ENCODE peak calls at places on chromosomes 12 and 14, in six cellular contexts. One of them, this sample, is unnamed.

GRCh38 chr12:51028811-51029146 is 2.6 kb upstream of the SLC11A2 start:
- DNase-seq in IMR-90: no peak
- DNase-seq in suprapubic skin: no peak
- DNase-seq in lung: no peak
- DNase-seq in pancreas: no peak
- DNase-seq in astrocyte of the spinal cord: no peak
- DNase-seq in this sample: peak; percentile 39

GRCh38 chr12:113071427-113072112 is 15.0 kb downstream of the DTX1 start:
- DNase-seq in suprapubic skin: no peak
- DNase-seq in IMR-90: no peak
- DNase-seq in astrocyte of the spinal cord: no peak
- DNase-seq in pancreas: peak; percentile 52
- DNase-seq in lung: no peak
- DNase-seq in this sample: no peak

GRCh38 chr12:132061641-132062430 is 82.3 kb downstream of the DDX51 start:
- DNase-seq in lung: no peak
- DNase-seq in IMR-90: no peak
- DNase-seq in suprapubic skin: no peak
- DNase-seq in pancreas: no peak
- DNase-seq in astrocyte of the spinal cord: no peak
- DNase-seq in this sample: no peak

GRCh38 chr14:34804933-34805332 is 70.2 kb downstream of the BAZ1A start:
- DNase-seq in pancreas: no peak
- DNase-seq in IMR-90: no peak
- DNase-seq in astrocyte of the spinal cord: no peak
- DNase-seq in suprapubic skin: no peak
- DNase-seq in lung: no peak
- DNase-seq in this sample: peak; percentile 30

GRCh38 chr14:93115920-93116675 is at the start of gene ITPK1:
- DNase-seq in lung: peak; percentile 34
- DNase-seq in pancreas: peak; percentile 67
- DNase-seq in suprapubic skin: peak; percentile 73
- DNase-seq in astrocyte of the spinal cord: peak; percentile 46
- DNase-seq in IMR-90: peak; percentile 41
- DNase-seq in this sample: peak; percentile 65

GRCh38 chr14:103696027-103696402 is 19.2 kb downstream of the XRCC3 start:
- DNase-seq in astrocyte of the spinal cord: no peak
- DNase-seq in lung: no peak
- DNase-seq in suprapubic skin: peak; percentile 60
- DNase-seq in IMR-90: no peak
- DNase-seq in pancreas: no peak
- DNase-seq in this sample: no peak

GRCh38 chr12:49810159-49810459 is 18.1 kb downstream of the NCKAP5L start:
- DNase-seq in IMR-90: no peak
- DNase-seq in lung: no peak
- DNase-seq in astrocyte of the spinal cord: no peak
- DNase-seq in pancreas: no peak
- DNase-seq in suprapubic skin: no peak
- DNase-seq in this sample: no peak

GRCh38 chr12:3061129-3061857 is 15.9 kb upstream of the TSPAN9 start:
- DNase-seq in suprapubic skin: no peak
- DNase-seq in lung: no peak
- DNase-seq in IMR-90: peak; percentile 48
- DNase-seq in astrocyte of the spinal cord: peak; percentile 55
- DNase-seq in pancreas: no peak
- DNase-seq in this sample: no peak

GRCh38 chr14:54478621-54479215 is 10.1 kb downstream of the GMFB start:
- DNase-seq in pancreas: no peak
- DNase-seq in astrocyte of the spinal cord: no peak
- DNase-seq in suprapubic skin: no peak
- DNase-seq in lung: no peak
- DNase-seq in IMR-90: no peak
- DNase-seq in this sample: peak; percentile 50

GRCh38 chr12:50517456-50518048 is 12.8 kb downstream of the DIP2B start:
- DNase-seq in pancreas: no peak
- DNase-seq in lung: no peak
- DNase-seq in IMR-90: peak; percentile 84
- DNase-seq in suprapubic skin: no peak
- DNase-seq in astrocyte of the spinal cord: peak; percentile 54
- DNase-seq in this sample: no peak

GRCh38 chr14:104870368-104871144 is 5.5 kb downstream of the CEP170B start:
- DNase-seq in lung: no peak
- DNase-seq in pancreas: peak; percentile 63
- DNase-seq in astrocyte of the spinal cord: no peak
- DNase-seq in suprapubic skin: peak; percentile 64
- DNase-seq in IMR-90: no peak
- DNase-seq in this sample: peak; percentile 27

GRCh38 chr12:66066071-66066928 is 64.2 kb downstream of the LLPH start:
- DNase-seq in lung: no peak
- DNase-seq in IMR-90: peak; percentile 76
- DNase-seq in suprapubic skin: no peak
- DNase-seq in pancreas: no peak
- DNase-seq in astrocyte of the spinal cord: peak; percentile 87
- DNase-seq in this sample: peak; percentile 18

GRCh38 chr14:29390046-29390841 is 537.4 kb downstream of the PRKD1 start:
- DNase-seq in lung: no peak
- DNase-seq in pancreas: no peak
- DNase-seq in suprapubic skin: no peak
- DNase-seq in astrocyte of the spinal cord: no peak
- DNase-seq in IMR-90: no peak
- DNase-seq in this sample: peak; percentile 33

GRCh38 chr14:95394981-95395737 is 75.5 kb upstream of the CLMN start:
- DNase-seq in IMR-90: no peak
- DNase-seq in suprapubic skin: no peak
- DNase-seq in lung: no peak
- DNase-seq in pancreas: no peak
- DNase-seq in astrocyte of the spinal cord: no peak
- DNase-seq in this sample: no peak

GRCh38 chr14:50447491-50447890 is 50.8 kb upstream of the CDKL1 start:
- DNase-seq in pancreas: no peak
- DNase-seq in lung: no peak
- DNase-seq in IMR-90: peak; percentile 21
- DNase-seq in astrocyte of the spinal cord: no peak
- DNase-seq in suprapubic skin: no peak
- DNase-seq in this sample: no peak

GRCh38 chr14:96105921-96106441 is 66.8 kb downstream of the C14orf132 start:
- DNase-seq in lung: peak; percentile 59
- DNase-seq in suprapubic skin: peak; percentile 90
- DNase-seq in IMR-90: no peak
- DNase-seq in pancreas: peak; percentile 42
- DNase-seq in astrocyte of the spinal cord: no peak
- DNase-seq in this sample: no peak

GRCh38 chr14:89178802-89179201 is 238.2 kb downstream of the FOXN3 start:
- DNase-seq in suprapubic skin: no peak
- DNase-seq in IMR-90: peak; percentile 68
- DNase-seq in pancreas: no peak
- DNase-seq in lung: no peak
- DNase-seq in astrocyte of the spinal cord: peak; percentile 42
- DNase-seq in this sample: no peak

GRCh38 chr14:100375963-100376735 is 53.0 kb downstream of the SLC25A47 start:
- DNase-seq in lung: peak; percentile 92
- DNase-seq in IMR-90: peak; percentile 95
- DNase-seq in pancreas: peak; percentile 96
- DNase-seq in suprapubic skin: peak; percentile 95
- DNase-seq in astrocyte of the spinal cord: peak; percentile 97
- DNase-seq in this sample: peak; percentile 98

GRCh38 chr12:15276088-15276698 is 46.1 kb upstream of the PTPRO start:
- DNase-seq in pancreas: no peak
- DNase-seq in astrocyte of the spinal cord: peak; percentile 45
- DNase-seq in suprapubic skin: no peak
- DNase-seq in lung: no peak
- DNase-seq in IMR-90: peak; percentile 29
- DNase-seq in this sample: peak; percentile 57

GRCh38 chr12:15273896-15274295 is 48.4 kb upstream of the PTPRO start:
- DNase-seq in pancreas: no peak
- DNase-seq in suprapubic skin: no peak
- DNase-seq in lung: no peak
- DNase-seq in astrocyte of the spinal cord: no peak
- DNase-seq in IMR-90: no peak
- DNase-seq in this sample: no peak

GRCh38 chr12:15278816-15279658 is 43.3 kb upstream of the PTPRO start:
- DNase-seq in astrocyte of the spinal cord: peak; percentile 55
- DNase-seq in pancreas: peak; percentile 68
- DNase-seq in lung: peak; percentile 85
- DNase-seq in suprapubic skin: peak; percentile 75
- DNase-seq in IMR-90: peak; percentile 3
- DNase-seq in this sample: no peak

GRCh38 chr12:15268927-15269552 is 47.8 kb upstream of the RERG start:
- DNase-seq in pancreas: peak; percentile 17
- DNase-seq in suprapubic skin: no peak
- DNase-seq in lung: no peak
- DNase-seq in IMR-90: peak; percentile 58
- DNase-seq in astrocyte of the spinal cord: peak; percentile 70
- DNase-seq in this sample: peak; percentile 79

GRCh38 chr12:15274561-15274967 is 47.7 kb upstream of the PTPRO start:
- DNase-seq in astrocyte of the spinal cord: peak; percentile 12
- DNase-seq in pancreas: no peak
- DNase-seq in lung: peak; percentile 40
- DNase-seq in IMR-90: no peak
- DNase-seq in suprapubic skin: no peak
- DNase-seq in this sample: no peak
- H3K4me3 ChIP-seq in astrocyte of the spinal cord: no peak overlapping the region
- H3K4me3 ChIP-seq in pancreas: no peak overlapping the region
- H3K4me3 ChIP-seq in lung: no peak overlapping the region
- H3K4me3 ChIP-seq in IMR-90: no peak overlapping the region
- H3K4me3 ChIP-seq in suprapubic skin: no peak overlapping the region
- H3K4me3 ChIP-seq in this sample: no peak overlapping the region

DNA sequence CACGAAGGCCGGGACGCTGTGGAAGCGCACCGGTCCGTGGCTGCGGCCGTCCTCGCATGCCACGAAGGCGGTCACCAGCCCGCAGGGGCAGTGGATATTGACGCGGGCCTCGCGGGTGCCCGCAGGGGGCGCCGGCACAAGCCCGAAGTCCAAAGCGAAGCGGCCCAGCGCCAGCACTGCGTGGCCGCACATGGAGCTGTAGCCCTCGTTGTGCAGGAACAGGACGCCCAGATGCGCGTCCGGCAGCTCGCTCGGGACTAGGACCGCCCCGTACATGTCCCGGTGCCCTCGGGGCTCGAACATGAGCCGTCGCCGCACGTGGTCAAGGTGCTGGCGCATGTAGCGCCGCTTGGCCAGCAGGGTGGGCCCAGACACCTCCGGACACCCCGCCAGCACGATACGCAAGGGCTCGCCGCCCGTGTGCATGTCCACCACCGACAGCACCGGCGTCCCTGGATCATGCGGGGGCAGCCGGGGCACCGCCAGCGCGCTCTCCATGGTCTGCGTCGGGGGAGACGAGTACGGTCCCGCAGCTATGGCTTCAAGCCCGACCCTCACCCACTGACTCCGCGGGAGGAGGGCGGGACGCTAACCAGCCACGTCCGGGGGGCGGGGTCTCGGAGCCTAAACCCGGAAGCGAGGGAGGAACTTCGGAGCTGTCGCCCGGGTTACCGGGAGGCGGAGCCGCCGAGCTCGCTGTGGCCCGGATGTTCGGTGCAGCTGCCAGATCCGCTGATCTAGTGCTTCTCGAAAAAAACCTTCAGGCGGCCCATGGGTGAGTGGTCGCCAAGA is at the start of the genes JKAMP and L3HYPDH:
- DNase-seq in astrocyte of the spinal cord: peak; percentile 97
- DNase-seq in pancreas: peak; percentile 98
- DNase-seq in suprapubic skin: peak; percentile 98
- DNase-seq in IMR-90: peak; percentile 94
- DNase-seq in lung: peak; percentile 98
- DNase-seq in this sample: peak; percentile 98
- H3K4me3 ChIP-seq in astrocyte of the spinal cord: peak within 1 kb of the TSS; percentile 88
- H3K4me3 ChIP-seq in pancreas: peak within 1 kb of the TSS; percentile 84
- H3K4me3 ChIP-seq in suprapubic skin: peak within 1 kb of the TSS; percentile 85
- H3K4me3 ChIP-seq in IMR-90: peak within 1 kb of the TSS; percentile 94
- H3K4me3 ChIP-seq in lung: peak within 1 kb of the TSS; percentile 93
- H3K4me3 ChIP-seq in this sample: peak within 1 kb of the TSS; percentile 98

DNA sequence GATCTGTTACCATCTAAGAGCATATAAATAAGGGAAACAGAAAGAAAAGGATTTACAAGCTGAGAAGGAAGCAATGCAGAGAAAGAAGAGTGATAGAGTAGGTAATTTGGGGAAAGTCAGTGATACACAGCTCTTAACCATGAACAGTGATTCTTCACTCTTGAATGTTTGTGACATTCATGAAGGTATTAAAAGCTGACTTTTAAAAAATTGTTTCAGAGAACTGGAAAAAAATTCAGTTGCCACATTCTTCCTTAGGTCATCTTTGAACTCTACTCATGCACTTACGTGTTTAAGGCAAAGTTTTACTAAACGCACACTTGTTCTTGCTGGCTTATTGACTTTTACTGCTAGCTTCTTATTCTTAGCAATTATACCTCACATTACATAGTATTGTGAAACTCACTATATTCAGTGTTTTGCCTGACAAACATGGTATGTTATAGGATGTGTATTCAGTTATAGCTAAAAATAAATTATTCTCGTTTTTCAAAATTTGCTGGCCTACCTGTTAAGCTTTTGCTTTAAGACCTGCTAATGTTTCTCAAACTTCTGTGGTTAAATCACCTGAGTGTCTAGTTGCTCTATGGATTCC is 10.9 kb downstream of the HIF1A start:
- DNase-seq in pancreas: no peak
- DNase-seq in astrocyte of the spinal cord: peak; percentile 24
- DNase-seq in suprapubic skin: no peak
- DNase-seq in lung: no peak
- DNase-seq in IMR-90: no peak
- DNase-seq in this sample: no peak
- H3K4me3 ChIP-seq in pancreas: no peak overlapping the region
- H3K4me3 ChIP-seq in astrocyte of the spinal cord: no peak overlapping the region
- H3K4me3 ChIP-seq in suprapubic skin: no peak overlapping the region
- H3K4me3 ChIP-seq in lung: no peak overlapping the region
- H3K4me3 ChIP-seq in IMR-90: no peak overlapping the region
- H3K4me3 ChIP-seq in this sample: no peak overlapping the region

GRCh38 chr12:121295123-121295745 is 1.3 kb downstream of the CAMKK2 start:
- DNase-seq in astrocyte of the spinal cord: no peak
- DNase-seq in IMR-90: no peak
- DNase-seq in suprapubic skin: no peak
- DNase-seq in pancreas: no peak
- DNase-seq in lung: no peak
- DNase-seq in this sample: peak; percentile 70
- H3K4me3 ChIP-seq in astrocyte of the spinal cord: peak overlapping the region; percentile 79
- H3K4me3 ChIP-seq in IMR-90: peak overlapping the region; percentile 89
- H3K4me3 ChIP-seq in suprapubic skin: peak overlapping the region; percentile 99
- H3K4me3 ChIP-seq in pancreas: peak overlapping the region; percentile 99
- H3K4me3 ChIP-seq in lung: peak overlapping the region; percentile 78
- H3K4me3 ChIP-seq in this sample: peak overlapping the region; percentile 44

GRCh38 chr14:37047996-37048395 is 124.4 kb downstream of the SLC25A21 start:
- DNase-seq in astrocyte of the spinal cord: peak; percentile 46
- DNase-seq in IMR-90: no peak
- DNase-seq in pancreas: no peak
- DNase-seq in lung: no peak
- DNase-seq in suprapubic skin: no peak
- DNase-seq in this sample: no peak
- H3K4me3 ChIP-seq in astrocyte of the spinal cord: no peak overlapping the region
- H3K4me3 ChIP-seq in IMR-90: no peak overlapping the region
- H3K4me3 ChIP-seq in pancreas: no peak overlapping the region
- H3K4me3 ChIP-seq in lung: no peak overlapping the region
- H3K4me3 ChIP-seq in suprapubic skin: no peak overlapping the region
- H3K4me3 ChIP-seq in this sample: no peak overlapping the region